ENCODE peak calls at places on chromosomes 4 and X, in eight cellular contexts. One of them, this sample, is unnamed.

GRCh38 chr4:7978489-7978888 is 38.8 kb upstream of the AFAP1 start:
- DNase-seq in stimulated activated CD4-positive, alpha-beta T cell treated with anti-CD3 and anti-CD28 coated beads, Interleukin-15, amount 100 ng/mL, for 1 hour: no peak
- DNase-seq in activated naive CD8-positive, alpha-beta T cell treated with anti-CD3 and anti-CD28 coated beads, Interleukin-2, amount 10 ng/mL, durations not matched to agents 7 days and 5 days: no peak
- DNase-seq in AG08396: no peak
- DNase-seq in CD4-positive, alpha-beta T cell: no peak
- DNase-seq in cardiac fibroblast: no peak
- DNase-seq in NCI-H187 treated with DMSO at 0.1 percent for 48 hours: peak
- DNase-seq in effector memory CD4-positive, alpha-beta T cell: no peak
- DNase-seq in this sample: no peak

GRCh38 chr4:169621754-169622481 is 1.5 kb downstream of the CLCN3 start:
- DNase-seq in activated naive CD8-positive, alpha-beta T cell treated with anti-CD3 and anti-CD28 coated beads, Interleukin-2, amount 10 ng/mL, durations not matched to agents 7 days and 5 days: no peak
- DNase-seq in AG08396: peak
- DNase-seq in cardiac fibroblast: peak
- DNase-seq in stimulated activated CD4-positive, alpha-beta T cell treated with anti-CD3 and anti-CD28 coated beads, Interleukin-15, amount 100 ng/mL, for 1 hour: no peak
- DNase-seq in CD4-positive, alpha-beta T cell: no peak
- DNase-seq in effector memory CD4-positive, alpha-beta T cell: peak
- DNase-seq in NCI-H187 treated with DMSO at 0.1 percent for 48 hours: no peak
- DNase-seq in this sample: no peak

GRCh38 chr4:41154814-41155177 is 59.5 kb downstream of the APBB2 start:
- DNase-seq in AG08396: no peak
- DNase-seq in activated naive CD8-positive, alpha-beta T cell treated with anti-CD3 and anti-CD28 coated beads, Interleukin-2, amount 10 ng/mL, durations not matched to agents 7 days and 5 days: no peak
- DNase-seq in CD4-positive, alpha-beta T cell: no peak
- DNase-seq in cardiac fibroblast: no peak
- DNase-seq in NCI-H187 treated with DMSO at 0.1 percent for 48 hours: no peak
- DNase-seq in stimulated activated CD4-positive, alpha-beta T cell treated with anti-CD3 and anti-CD28 coated beads, Interleukin-15, amount 100 ng/mL, for 1 hour: no peak
- DNase-seq in effector memory CD4-positive, alpha-beta T cell: no peak
- DNase-seq in this sample: no peak

GRCh38 chr4:41590591-41590990 is 52.6 kb downstream of the LIMCH1 start:
- DNase-seq in effector memory CD4-positive, alpha-beta T cell: no peak
- DNase-seq in stimulated activated CD4-positive, alpha-beta T cell treated with anti-CD3 and anti-CD28 coated beads, Interleukin-15, amount 100 ng/mL, for 1 hour: no peak
- DNase-seq in CD4-positive, alpha-beta T cell: no peak
- DNase-seq in activated naive CD8-positive, alpha-beta T cell treated with anti-CD3 and anti-CD28 coated beads, Interleukin-2, amount 10 ng/mL, durations not matched to agents 7 days and 5 days: no peak
- DNase-seq in NCI-H187 treated with DMSO at 0.1 percent for 48 hours: no peak
- DNase-seq in cardiac fibroblast: no peak
- DNase-seq in AG08396: no peak
- DNase-seq in this sample: no peak

GRCh38 chrX:43693602-43694406 is 37.7 kb downstream of the MAOA start:
- DNase-seq in NCI-H187 treated with DMSO at 0.1 percent for 48 hours: no peak
- DNase-seq in stimulated activated CD4-positive, alpha-beta T cell treated with anti-CD3 and anti-CD28 coated beads, Interleukin-15, amount 100 ng/mL, for 1 hour: no peak
- DNase-seq in AG08396: no peak
- DNase-seq in cardiac fibroblast: no peak
- DNase-seq in activated naive CD8-positive, alpha-beta T cell treated with anti-CD3 and anti-CD28 coated beads, Interleukin-2, amount 10 ng/mL, durations not matched to agents 7 days and 5 days: no peak
- DNase-seq in effector memory CD4-positive, alpha-beta T cell: no peak
- DNase-seq in CD4-positive, alpha-beta T cell: no peak
- DNase-seq in this sample: peak

GRCh38 chr4:27886075-27886474 is 1025.4 kb downstream of the STIM2 start:
- DNase-seq in AG08396: no peak
- DNase-seq in effector memory CD4-positive, alpha-beta T cell: no peak
- DNase-seq in stimulated activated CD4-positive, alpha-beta T cell treated with anti-CD3 and anti-CD28 coated beads, Interleukin-15, amount 100 ng/mL, for 1 hour: no peak
- DNase-seq in NCI-H187 treated with DMSO at 0.1 percent for 48 hours: no peak
- DNase-seq in activated naive CD8-positive, alpha-beta T cell treated with anti-CD3 and anti-CD28 coated beads, Interleukin-2, amount 10 ng/mL, durations not matched to agents 7 days and 5 days: no peak
- DNase-seq in cardiac fibroblast: no peak
- DNase-seq in CD4-positive, alpha-beta T cell: no peak
- DNase-seq in this sample: no peak

GRCh38 chrX:124194209-124194608 is 138.3 kb upstream of the TEX13D start:
- DNase-seq in AG08396: no peak
- DNase-seq in stimulated activated CD4-positive, alpha-beta T cell treated with anti-CD3 and anti-CD28 coated beads, Interleukin-15, amount 100 ng/mL, for 1 hour: no peak
- DNase-seq in cardiac fibroblast: peak
- DNase-seq in effector memory CD4-positive, alpha-beta T cell: no peak
- DNase-seq in NCI-H187 treated with DMSO at 0.1 percent for 48 hours: no peak
- DNase-seq in activated naive CD8-positive, alpha-beta T cell treated with anti-CD3 and anti-CD28 coated beads, Interleukin-2, amount 10 ng/mL, durations not matched to agents 7 days and 5 days: no peak
- DNase-seq in CD4-positive, alpha-beta T cell: no peak
- DNase-seq in this sample: no peak

GRCh38 chr4:154348657-154349056 is 142.9 kb downstream of the DCHS2 start:
- DNase-seq in cardiac fibroblast: no peak
- DNase-seq in AG08396: no peak
- DNase-seq in activated naive CD8-positive, alpha-beta T cell treated with anti-CD3 and anti-CD28 coated beads, Interleukin-2, amount 10 ng/mL, durations not matched to agents 7 days and 5 days: no peak
- DNase-seq in stimulated activated CD4-positive, alpha-beta T cell treated with anti-CD3 and anti-CD28 coated beads, Interleukin-15, amount 100 ng/mL, for 1 hour: no peak
- DNase-seq in NCI-H187 treated with DMSO at 0.1 percent for 48 hours: no peak
- DNase-seq in CD4-positive, alpha-beta T cell: no peak
- DNase-seq in effector memory CD4-positive, alpha-beta T cell: no peak
- DNase-seq in this sample: no peak

GRCh38 chr4:87734936-87735335 is 64.4 kb upstream of the IBSP start:
- DNase-seq in NCI-H187 treated with DMSO at 0.1 percent for 48 hours: no peak
- DNase-seq in AG08396: no peak
- DNase-seq in CD4-positive, alpha-beta T cell: no peak
- DNase-seq in stimulated activated CD4-positive, alpha-beta T cell treated with anti-CD3 and anti-CD28 coated beads, Interleukin-15, amount 100 ng/mL, for 1 hour: no peak
- DNase-seq in activated naive CD8-positive, alpha-beta T cell treated with anti-CD3 and anti-CD28 coated beads, Interleukin-2, amount 10 ng/mL, durations not matched to agents 7 days and 5 days: no peak
- DNase-seq in cardiac fibroblast: no peak
- DNase-seq in effector memory CD4-positive, alpha-beta T cell: no peak
- DNase-seq in this sample: no peak

GRCh38 chr4:141350122-141350904 is 129.6 kb downstream of the ZNF330 start:
- DNase-seq in AG08396: peak
- DNase-seq in activated naive CD8-positive, alpha-beta T cell treated with anti-CD3 and anti-CD28 coated beads, Interleukin-2, amount 10 ng/mL, durations not matched to agents 7 days and 5 days: no peak
- DNase-seq in CD4-positive, alpha-beta T cell: no peak
- DNase-seq in NCI-H187 treated with DMSO at 0.1 percent for 48 hours: no peak
- DNase-seq in cardiac fibroblast: peak
- DNase-seq in stimulated activated CD4-positive, alpha-beta T cell treated with anti-CD3 and anti-CD28 coated beads, Interleukin-15, amount 100 ng/mL, for 1 hour: no peak
- DNase-seq in effector memory CD4-positive, alpha-beta T cell: no peak
- DNase-seq in this sample: peak

GRCh38 chr4:16253127-16253960 is 27.1 kb upstream of the TAPT1 start:
- DNase-seq in activated naive CD8-positive, alpha-beta T cell treated with anti-CD3 and anti-CD28 coated beads, Interleukin-2, amount 10 ng/mL, durations not matched to agents 7 days and 5 days: no peak
- DNase-seq in CD4-positive, alpha-beta T cell: no peak
- DNase-seq in AG08396: peak
- DNase-seq in cardiac fibroblast: peak
- DNase-seq in stimulated activated CD4-positive, alpha-beta T cell treated with anti-CD3 and anti-CD28 coated beads, Interleukin-15, amount 100 ng/mL, for 1 hour: no peak
- DNase-seq in effector memory CD4-positive, alpha-beta T cell: no peak
- DNase-seq in NCI-H187 treated with DMSO at 0.1 percent for 48 hours: no peak
- DNase-seq in this sample: no peak

This sample was measured in right lobe of liver.